ENCODE peak calls at places on chromosomes 12 and 14, in six cellular contexts. N, R, Z, P, A and T are unnamed samples.

GRCh38 chr12:109770861-109771670 is 57.4 kb downstream of the FAM222A start:
- DNase-seq in N (no peak), P (no peak), R (no peak), A (no peak), Z (no peak), T (peak; percentile 73)

GRCh38 chr12:130815028-130815741 is 23.9 kb downstream of the STX2 start:
- DNase-seq in A (no peak), N (no peak), P (peak; percentile 37), R (no peak), Z (no peak), T (no peak)

GRCh38 chr14:50768693-50769092 is 62.3 kb downstream of the NIN start:
- DNase-seq in Z (no peak), A (no peak), R (no peak), P (no peak), N (no peak), T (no peak)

GRCh38 chr14:68784298-68784910 is 8.5 kb downstream of the ZFP36L1 start:
- DNase-seq in A (no peak), P (no peak), Z (no peak), R (no peak), N (no peak), T (no peak)

GRCh38 chr14:39175445-39176262 is 600 bp downstream of the PNN start:
- DNase-seq in R (peak; percentile 6), P (no peak), N (no peak), A (peak; percentile 57), Z (peak; percentile 37), T (no peak)

GRCh38 chr12:11630046-11630706 is 19.3 kb upstream of the ETV6 start:
- DNase-seq in N (no peak), A (no peak), P (no peak), Z (no peak), R (no peak), T (no peak)

GRCh38 chr14:22849212-22849819 is 12.9 kb downstream of the MMP14 start:
- DNase-seq in P (peak; percentile 18), N (no peak), Z (peak; percentile 9), R (no peak), A (no peak), T (no peak)

GRCh38 chr14:32224731-32225377 is 21.8 kb upstream of the RNU6-8 start:
- DNase-seq in N (peak; percentile 53), P (no peak), A (peak; percentile 5), Z (peak; percentile 69), R (peak; percentile 74), T (no peak)

GRCh38 chr12:57452937-57453509 is 2.1 kb upstream of the INHBE start:
- DNase-seq in N (peak; percentile 73), Z (peak; percentile 77), A (peak; percentile 80), P (peak; percentile 33), R (peak; percentile 75), T (peak; percentile 92)

GRCh38 chr12:21809100-21809499 is 34.6 kb upstream of the KCNJ8 start:
- DNase-seq in A (no peak), R (no peak), P (no peak), N (no peak), Z (no peak), T (no peak)

GRCh38 chr12:1108276-1108675 is 117.3 kb downstream of the ERC1 start:
- DNase-seq in A (no peak), N (no peak), P (no peak), R (no peak), Z (no peak), T (no peak)

GRCh38 chr14:50342211-50343080 is 30.3 kb downstream of the DMAC2L start:
- DNase-seq in A (peak; percentile 51), Z (peak; percentile 25), P (peak; percentile 41), R (peak; percentile 73), N (peak; percentile 79), T (no peak)

GRCh38 chr14:71262466-71262865 is 355.2 kb downstream of the PCNX1 start:
- DNase-seq in R (no peak), P (no peak), Z (no peak), A (no peak), N (no peak), T (no peak)

GRCh38 chr14:31243860-31244259 is 36.3 kb upstream of the HECTD1 start:
- DNase-seq in N (no peak), A (peak; percentile 43), R (no peak), Z (no peak), P (no peak), T (no peak)

GRCh38 chr12:20175704-20176388 is 192.5 kb upstream of the PDE3A start:
- DNase-seq in N (no peak), R (no peak), P (no peak), A (no peak), Z (no peak), T (no peak)

GRCh38 chr12:11460343-11461023 is 65.1 kb upstream of the PRB2 start:
- DNase-seq in A (no peak), N (no peak), R (no peak), Z (no peak), P (no peak), T (no peak)

GRCh38 chr12:16555630-16556029 is 50.3 kb downstream of the LMO3 start:
- DNase-seq in Z (no peak), N (no peak), R (no peak), P (no peak), A (no peak), T (no peak)

GRCh38 chr12:100554608-100555077 is 18.8 kb upstream of the GAS2L3 start:
- DNase-seq in R (peak; percentile 88), A (no peak), N (peak; percentile 66), P (no peak), Z (peak; percentile 63), T (no peak)

GRCh38 chr14:101010835-101011234 is 107.3 kb upstream of the RTL1 start:
- DNase-seq in A (no peak), R (no peak), Z (no peak), N (no peak), P (no peak), T (no peak)

GRCh38 chr12:64240781-64241180 is 18.7 kb upstream of the KICS2 start:
- DNase-seq in Z (no peak), P (no peak), R (no peak), A (no peak), N (no peak), T (no peak)

GRCh38 chr14:79051009-79051710 is 881.0 kb downstream of the NRXN3 start:
- DNase-seq in A (no peak), N (no peak), P (no peak), Z (no peak), R (no peak), T (no peak)

GRCh38 chr14:69287096-69287991 is 27.4 kb downstream of the GALNT16 start:
- DNase-seq in P (no peak), A (no peak), Z (no peak), R (no peak), N (no peak), T (no peak)

GRCh38 chr12:62933871-62934798 is 815 bp downstream of the PPM1H start:
- DNase-seq in N (peak; percentile 51), Z (peak; percentile 52), A (peak; percentile 19), R (no peak), P (peak; percentile 71), T (no peak)

GRCh38 chr12:46831335-46832083 is 5.7 kb upstream of the SLC38A4 start:
- DNase-seq in Z (no peak), A (no peak), N (no peak), P (no peak), R (no peak), T (no peak)

GRCh38 chr12:94872007-94872653 is 131.4 kb downstream of the NDUFA12 start:
- DNase-seq in R (no peak), P (no peak), A (no peak), N (no peak), Z (no peak), T (no peak)

GRCh38 chr12:117334098-117334497 is 27.3 kb downstream of the NOS1 start:
- DNase-seq in N (no peak), A (no peak), R (no peak), P (no peak), Z (no peak), T (no peak)

GRCh38 chr12:52871291-52871961 is 22.6 kb upstream of the KRT78 start:
- DNase-seq in Z (no peak), R (peak; percentile 70), N (peak; percentile 54), P (no peak), A (no peak), T (peak; percentile 88)

GRCh38 chr12:130281157-130281799 is 56.4 kb upstream of the PIWIL1 start:
- DNase-seq in Z (peak; percentile 75), P (no peak), A (peak; percentile 34), N (no peak), R (no peak), T (no peak)

GRCh38 chr14:79091381-79091963 is 921.3 kb downstream of the NRXN3 start:
- DNase-seq in P (no peak), Z (no peak), R (no peak), A (no peak), N (no peak), T (no peak)

GRCh38 chr14:23406244-23406643 is 1.8 kb downstream of the MYH6 start:
- DNase-seq in P (no peak), R (no peak), A (no peak), N (no peak), Z (no peak), T (no peak)

GRCh38 chr12:4825139-4825858 is 84.4 kb upstream of the KCNA1 start:
- DNase-seq in R (no peak), Z (no peak), P (no peak), N (no peak), A (no peak), T (no peak)

GRCh38 chr12:87953257-87953860 is 75.8 kb downstream of the C12orf50 start:
- DNase-seq in Z (peak; percentile 26), A (no peak), R (peak; percentile 54), N (peak; percentile 51), P (no peak), T (no peak)